ENCODE peak calls at places on chromosome 15, in six cellular contexts. One of them, this sample, is unnamed.

GRCh38 chr15:65525622-65526021 is 4.6 kb upstream of the HACD3 start:
- DNase-seq in activated effector memory CD4-positive, alpha-beta T cell treated with anti-CD3 and anti-CD28 coated beads, Interleukin-2, amount 50 U/mL, for 16 hours: no peak
- DNase-seq in ELR: peak; percentile 57
- DNase-seq in HS-27A: no peak
- DNase-seq in tibial artery: no peak
- DNase-seq in body of pancreas: peak; percentile 19
- DNase-seq in this sample: no peak

GRCh38 chr15:75455424-75455981 is 4.0 kb upstream of the SIN3A start:
- DNase-seq in activated effector memory CD4-positive, alpha-beta T cell treated with anti-CD3 and anti-CD28 coated beads, Interleukin-2, amount 50 U/mL, for 16 hours: peak; percentile 96
- DNase-seq in ELR: peak; percentile 83
- DNase-seq in HS-27A: peak; percentile 64
- DNase-seq in tibial artery: peak; percentile 94
- DNase-seq in body of pancreas: peak; percentile 87
- DNase-seq in this sample: peak; percentile 95

GRCh38 chr15:69749274-69749673 is 296.7 kb downstream of the RPLP1 start:
- DNase-seq in activated effector memory CD4-positive, alpha-beta T cell treated with anti-CD3 and anti-CD28 coated beads, Interleukin-2, amount 50 U/mL, for 16 hours: no peak
- DNase-seq in ELR: no peak
- DNase-seq in HS-27A: no peak
- DNase-seq in tibial artery: no peak
- DNase-seq in body of pancreas: no peak
- DNase-seq in this sample: no peak

GRCh38 chr15:96500491-96500890 is 170.0 kb downstream of the NR2F2 start:
- DNase-seq in activated effector memory CD4-positive, alpha-beta T cell treated with anti-CD3 and anti-CD28 coated beads, Interleukin-2, amount 50 U/mL, for 16 hours: no peak
- DNase-seq in ELR: no peak
- DNase-seq in HS-27A: no peak
- DNase-seq in tibial artery: no peak
- DNase-seq in body of pancreas: no peak
- DNase-seq in this sample: no peak

GRCh38 chr15:69758291-69758771 is 305.7 kb downstream of the RPLP1 start:
- DNase-seq in activated effector memory CD4-positive, alpha-beta T cell treated with anti-CD3 and anti-CD28 coated beads, Interleukin-2, amount 50 U/mL, for 16 hours: no peak
- DNase-seq in ELR: peak; percentile 27
- DNase-seq in HS-27A: no peak
- DNase-seq in tibial artery: no peak
- DNase-seq in body of pancreas: no peak
- DNase-seq in this sample: no peak

GRCh38 chr15:88974392-88974791 is 61.2 kb upstream of the MFGE8 start:
- DNase-seq in activated effector memory CD4-positive, alpha-beta T cell treated with anti-CD3 and anti-CD28 coated beads, Interleukin-2, amount 50 U/mL, for 16 hours: no peak
- DNase-seq in ELR: no peak
- DNase-seq in HS-27A: no peak
- DNase-seq in tibial artery: no peak
- DNase-seq in body of pancreas: no peak
- DNase-seq in this sample: no peak

GRCh38 chr15:29988689-29989088 is 94.1 kb upstream of the GOLGA8J start:
- DNase-seq in activated effector memory CD4-positive, alpha-beta T cell treated with anti-CD3 and anti-CD28 coated beads, Interleukin-2, amount 50 U/mL, for 16 hours: no peak
- DNase-seq in ELR: no peak
- DNase-seq in HS-27A: no peak
- DNase-seq in tibial artery: no peak
- DNase-seq in body of pancreas: no peak
- DNase-seq in this sample: no peak

GRCh38 chr15:84878504-84878903 is 6.0 kb upstream of the SLC28A1 start:
- DNase-seq in activated effector memory CD4-positive, alpha-beta T cell treated with anti-CD3 and anti-CD28 coated beads, Interleukin-2, amount 50 U/mL, for 16 hours: peak; percentile 82
- DNase-seq in ELR: peak; percentile 40
- DNase-seq in HS-27A: peak; percentile 26
- DNase-seq in tibial artery: no peak
- DNase-seq in body of pancreas: peak; percentile 74
- DNase-seq in this sample: no peak

GRCh38 chr15:43143203-43143941 is 10.0 kb downstream of the TMEM62 start:
- DNase-seq in activated effector memory CD4-positive, alpha-beta T cell treated with anti-CD3 and anti-CD28 coated beads, Interleukin-2, amount 50 U/mL, for 16 hours: no peak
- DNase-seq in ELR: no peak
- DNase-seq in HS-27A: no peak
- DNase-seq in tibial artery: no peak
- DNase-seq in body of pancreas: no peak
- DNase-seq in this sample: no peak

GRCh38 chr15:62622775-62623174 is 419.8 kb upstream of the TPM1 start:
- DNase-seq in activated effector memory CD4-positive, alpha-beta T cell treated with anti-CD3 and anti-CD28 coated beads, Interleukin-2, amount 50 U/mL, for 16 hours: no peak
- DNase-seq in ELR: no peak
- DNase-seq in HS-27A: no peak
- DNase-seq in tibial artery: no peak
- DNase-seq in body of pancreas: no peak
- DNase-seq in this sample: no peak

GRCh38 chr15:78790027-78790426 is 21.2 kb downstream of the ADAMTS7 start:
- DNase-seq in activated effector memory CD4-positive, alpha-beta T cell treated with anti-CD3 and anti-CD28 coated beads, Interleukin-2, amount 50 U/mL, for 16 hours: peak; percentile 53
- DNase-seq in ELR: peak; percentile 27
- DNase-seq in HS-27A: no peak
- DNase-seq in tibial artery: no peak
- DNase-seq in body of pancreas: no peak
- DNase-seq in this sample: no peak

GRCh38 chr15:98266295-98266694 is 305.8 kb downstream of the ARRDC4 start:
- DNase-seq in activated effector memory CD4-positive, alpha-beta T cell treated with anti-CD3 and anti-CD28 coated beads, Interleukin-2, amount 50 U/mL, for 16 hours: no peak
- DNase-seq in ELR: no peak
- DNase-seq in HS-27A: no peak
- DNase-seq in tibial artery: no peak
- DNase-seq in body of pancreas: no peak
- DNase-seq in this sample: no peak

GRCh38 chr15:29849218-29849617 is 26.9 kb upstream of the TJP1 start:
- DNase-seq in activated effector memory CD4-positive, alpha-beta T cell treated with anti-CD3 and anti-CD28 coated beads, Interleukin-2, amount 50 U/mL, for 16 hours: no peak
- DNase-seq in ELR: peak; percentile 37
- DNase-seq in HS-27A: no peak
- DNase-seq in tibial artery: no peak
- DNase-seq in body of pancreas: no peak
- DNase-seq in this sample: no peak

GRCh38 chr15:40069178-40070165 is 30.5 kb upstream of the SRP14 start:
- DNase-seq in activated effector memory CD4-positive, alpha-beta T cell treated with anti-CD3 and anti-CD28 coated beads, Interleukin-2, amount 50 U/mL, for 16 hours: no peak
- DNase-seq in ELR: no peak
- DNase-seq in HS-27A: peak; percentile 78
- DNase-seq in tibial artery: peak; percentile 99
- DNase-seq in body of pancreas: peak; percentile 100
- DNase-seq in this sample: peak; percentile 95

GRCh38 chr15:93250905-93251304 is 161.9 kb upstream of the RGMA start:
- DNase-seq in activated effector memory CD4-positive, alpha-beta T cell treated with anti-CD3 and anti-CD28 coated beads, Interleukin-2, amount 50 U/mL, for 16 hours: no peak
- DNase-seq in ELR: no peak
- DNase-seq in HS-27A: no peak
- DNase-seq in tibial artery: no peak
- DNase-seq in body of pancreas: no peak
- DNase-seq in this sample: no peak

GRCh38 chr15:78034495-78035191 is 42.9 kb downstream of the TBC1D2B start:
- DNase-seq in activated effector memory CD4-positive, alpha-beta T cell treated with anti-CD3 and anti-CD28 coated beads, Interleukin-2, amount 50 U/mL, for 16 hours: peak; percentile 92
- DNase-seq in ELR: no peak
- DNase-seq in HS-27A: no peak
- DNase-seq in tibial artery: no peak
- DNase-seq in body of pancreas: peak; percentile 55
- DNase-seq in this sample: no peak

GRCh38 chr15:88663216-88663615 is 24.4 kb downstream of the ISG20 start:
- DNase-seq in activated effector memory CD4-positive, alpha-beta T cell treated with anti-CD3 and anti-CD28 coated beads, Interleukin-2, amount 50 U/mL, for 16 hours: no peak
- DNase-seq in ELR: no peak
- DNase-seq in HS-27A: no peak
- DNase-seq in tibial artery: peak; percentile 88
- DNase-seq in body of pancreas: peak; percentile 67
- DNase-seq in this sample: peak; percentile 60

GRCh38 chr15:74781673-74782595 is at the start of gene CSK:
- DNase-seq in activated effector memory CD4-positive, alpha-beta T cell treated with anti-CD3 and anti-CD28 coated beads, Interleukin-2, amount 50 U/mL, for 16 hours: peak; percentile 93
- DNase-seq in ELR: peak; percentile 75
- DNase-seq in HS-27A: no peak
- DNase-seq in tibial artery: peak; percentile 82
- DNase-seq in body of pancreas: peak; percentile 79
- DNase-seq in this sample: peak; percentile 75

GRCh38 chr15:70348581-70349344 is 251.0 kb upstream of the TLE3 start:
- DNase-seq in activated effector memory CD4-positive, alpha-beta T cell treated with anti-CD3 and anti-CD28 coated beads, Interleukin-2, amount 50 U/mL, for 16 hours: no peak
- DNase-seq in ELR: no peak
- DNase-seq in HS-27A: no peak
- DNase-seq in tibial artery: no peak
- DNase-seq in body of pancreas: peak; percentile 28
- DNase-seq in this sample: peak; percentile 70

GRCh38 chr15:38671003-38671382 is 106.4 kb upstream of the RASGRP1 start:
- DNase-seq in activated effector memory CD4-positive, alpha-beta T cell treated with anti-CD3 and anti-CD28 coated beads, Interleukin-2, amount 50 U/mL, for 16 hours: no peak
- DNase-seq in ELR: no peak
- DNase-seq in HS-27A: no peak
- DNase-seq in tibial artery: no peak
- DNase-seq in body of pancreas: no peak
- DNase-seq in this sample: no peak

GRCh38 chr15:25684521-25685215 is 178.5 kb downstream of the ATP10A start:
- DNase-seq in activated effector memory CD4-positive, alpha-beta T cell treated with anti-CD3 and anti-CD28 coated beads, Interleukin-2, amount 50 U/mL, for 16 hours: no peak
- DNase-seq in ELR: no peak
- DNase-seq in HS-27A: no peak
- DNase-seq in tibial artery: peak; percentile 90
- DNase-seq in body of pancreas: peak; percentile 27
- DNase-seq in this sample: peak; percentile 89

GRCh38 chr15:78139564-78139963 is 8.3 kb upstream of the CIB2 start:
- DNase-seq in activated effector memory CD4-positive, alpha-beta T cell treated with anti-CD3 and anti-CD28 coated beads, Interleukin-2, amount 50 U/mL, for 16 hours: no peak
- DNase-seq in ELR: no peak
- DNase-seq in HS-27A: no peak
- DNase-seq in tibial artery: no peak
- DNase-seq in body of pancreas: no peak
- DNase-seq in this sample: peak; percentile 17

GRCh38 chr15:76711351-76711827 is 193.8 kb downstream of the SCAPER start:
- DNase-seq in activated effector memory CD4-positive, alpha-beta T cell treated with anti-CD3 and anti-CD28 coated beads, Interleukin-2, amount 50 U/mL, for 16 hours: no peak
- DNase-seq in ELR: no peak
- DNase-seq in HS-27A: no peak
- DNase-seq in tibial artery: no peak
- DNase-seq in body of pancreas: no peak
- DNase-seq in this sample: no peak

GRCh38 chr15:89486726-89487050 is 9.7 kb downstream of the RHCG start:
- DNase-seq in activated effector memory CD4-positive, alpha-beta T cell treated with anti-CD3 and anti-CD28 coated beads, Interleukin-2, amount 50 U/mL, for 16 hours: peak; percentile 73
- DNase-seq in ELR: no peak
- DNase-seq in HS-27A: no peak
- DNase-seq in tibial artery: peak; percentile 55
- DNase-seq in body of pancreas: no peak
- DNase-seq in this sample: no peak

GRCh38 chr15:40845511-40846284 is 1.9 kb downstream of the SPINT1 start:
- DNase-seq in activated effector memory CD4-positive, alpha-beta T cell treated with anti-CD3 and anti-CD28 coated beads, Interleukin-2, amount 50 U/mL, for 16 hours: no peak
- DNase-seq in ELR: peak; percentile 17
- DNase-seq in HS-27A: no peak
- DNase-seq in tibial artery: no peak
- DNase-seq in body of pancreas: peak; percentile 93
- DNase-seq in this sample: no peak

GRCh38 chr15:67117356-67117755 is 52.0 kb downstream of the SMAD3 start:
- DNase-seq in activated effector memory CD4-positive, alpha-beta T cell treated with anti-CD3 and anti-CD28 coated beads, Interleukin-2, amount 50 U/mL, for 16 hours: no peak
- DNase-seq in ELR: peak; percentile 55
- DNase-seq in HS-27A: no peak
- DNase-seq in tibial artery: no peak
- DNase-seq in body of pancreas: no peak
- DNase-seq in this sample: no peak

GRCh38 chr15:59199775-59200465 is 6.7 kb upstream of the LDHAL6B start:
- DNase-seq in activated effector memory CD4-positive, alpha-beta T cell treated with anti-CD3 and anti-CD28 coated beads, Interleukin-2, amount 50 U/mL, for 16 hours: no peak
- DNase-seq in ELR: peak; percentile 94
- DNase-seq in HS-27A: peak; percentile 39
- DNase-seq in tibial artery: no peak
- DNase-seq in body of pancreas: no peak
- DNase-seq in this sample: no peak